ENCODE peak calls at places on chromosome 6, in six cellular contexts. One of them, this sample, is unnamed.

GRCh38 chr6:45132683-45133294 is 195.3 kb upstream of the RUNX2 start:
- DNase-seq in HepG2: peak
- DNase-seq in upper lobe of left lung: no peak
- DNase-seq in GM10248: no peak
- DNase-seq in cardiac muscle cell: no peak
- DNase-seq in CD8-positive, alpha-beta T cell: no peak
- DNase-seq in this sample: no peak

GRCh38 chr6:168741305-168741704 is 300.3 kb downstream of the SMOC2 start:
- DNase-seq in HepG2: no peak
- DNase-seq in upper lobe of left lung: no peak
- DNase-seq in GM10248: no peak
- DNase-seq in cardiac muscle cell: no peak
- DNase-seq in CD8-positive, alpha-beta T cell: no peak
- DNase-seq in this sample: no peak

GRCh38 chr6:162613310-162613709 is 114.3 kb downstream of the PRKN start:
- DNase-seq in HepG2: no peak
- DNase-seq in upper lobe of left lung: no peak
- DNase-seq in GM10248: no peak
- DNase-seq in cardiac muscle cell: no peak
- DNase-seq in CD8-positive, alpha-beta T cell: no peak
- DNase-seq in this sample: no peak

GRCh38 chr6:168221000-168221399 is 98.6 kb downstream of the DACT2 start:
- DNase-seq in HepG2: no peak
- DNase-seq in upper lobe of left lung: no peak
- DNase-seq in GM10248: no peak
- DNase-seq in cardiac muscle cell: no peak
- DNase-seq in CD8-positive, alpha-beta T cell: no peak
- DNase-seq in this sample: no peak

GRCh38 chr6:111739257-111739696 is 133.6 kb upstream of the TRAF3IP2 start:
- DNase-seq in HepG2: no peak
- DNase-seq in upper lobe of left lung: no peak
- DNase-seq in GM10248: peak
- DNase-seq in cardiac muscle cell: no peak
- DNase-seq in CD8-positive, alpha-beta T cell: no peak
- DNase-seq in this sample: no peak

GRCh38 chr6:111894272-111894671 is 21.0 kb upstream of the FYN start:
- DNase-seq in HepG2: no peak
- DNase-seq in upper lobe of left lung: no peak
- DNase-seq in GM10248: no peak
- DNase-seq in cardiac muscle cell: peak
- DNase-seq in CD8-positive, alpha-beta T cell: no peak
- DNase-seq in this sample: no peak

GRCh38 chr6:119445666-119446622 is 96.4 kb upstream of the MAN1A1 start:
- DNase-seq in HepG2: no peak
- DNase-seq in upper lobe of left lung: no peak
- DNase-seq in GM10248: no peak
- DNase-seq in cardiac muscle cell: peak
- DNase-seq in CD8-positive, alpha-beta T cell: no peak
- DNase-seq in this sample: no peak

GRCh38 chr6:17705428-17705777 is 1.3 kb downstream of the NUP153 start:
- DNase-seq in HepG2: peak
- DNase-seq in upper lobe of left lung: peak
- DNase-seq in GM10248: peak
- DNase-seq in cardiac muscle cell: peak
- DNase-seq in CD8-positive, alpha-beta T cell: no peak
- DNase-seq in this sample: no peak

GRCh38 chr6:68967549-68968300 is 332.6 kb downstream of the ADGRB3 start:
- DNase-seq in HepG2: peak
- DNase-seq in upper lobe of left lung: peak
- DNase-seq in GM10248: peak
- DNase-seq in cardiac muscle cell: peak
- DNase-seq in CD8-positive, alpha-beta T cell: peak
- DNase-seq in this sample: peak
- TF ChIP-seq CTCF in HepG2: peak
- TF ChIP-seq CTCF in upper lobe of left lung: peak
- TF ChIP-seq CTCF in GM10248: peak
- TF ChIP-seq CTCF in cardiac muscle cell: peak
- TF ChIP-seq CTCF in CD8-positive, alpha-beta T cell: peak
- TF ChIP-seq CTCF in this sample: peak

DNA sequence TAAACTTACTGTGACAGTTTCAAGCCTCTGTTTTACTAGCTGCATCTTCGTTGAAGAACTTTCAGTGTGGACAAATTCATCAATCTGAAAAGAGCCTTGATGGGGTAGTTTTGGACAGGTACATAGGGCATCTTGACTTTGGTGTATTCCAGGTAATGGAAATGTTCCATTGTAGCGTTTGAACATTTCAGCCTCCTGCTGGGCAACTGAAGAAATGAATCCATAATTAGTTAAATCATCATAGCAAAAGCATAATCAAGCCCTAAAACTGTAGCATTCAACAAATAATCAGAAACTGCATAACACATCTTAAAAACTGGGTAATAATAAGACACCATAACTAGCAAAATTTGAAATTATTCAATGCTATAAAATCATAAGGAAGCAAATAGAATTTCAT is 86.2 kb downstream of the AHI1 start:
- DNase-seq in HepG2: peak
- DNase-seq in upper lobe of left lung: no peak
- DNase-seq in GM10248: no peak
- DNase-seq in cardiac muscle cell: no peak
- DNase-seq in CD8-positive, alpha-beta T cell: no peak
- DNase-seq in this sample: no peak
- TF ChIP-seq CTCF in HepG2: peak
- TF ChIP-seq CTCF in upper lobe of left lung: no peak
- TF ChIP-seq CTCF in GM10248: no peak
- TF ChIP-seq CTCF in cardiac muscle cell: peak
- TF ChIP-seq CTCF in CD8-positive, alpha-beta T cell: no peak
- TF ChIP-seq CTCF in this sample: peak

DNA sequence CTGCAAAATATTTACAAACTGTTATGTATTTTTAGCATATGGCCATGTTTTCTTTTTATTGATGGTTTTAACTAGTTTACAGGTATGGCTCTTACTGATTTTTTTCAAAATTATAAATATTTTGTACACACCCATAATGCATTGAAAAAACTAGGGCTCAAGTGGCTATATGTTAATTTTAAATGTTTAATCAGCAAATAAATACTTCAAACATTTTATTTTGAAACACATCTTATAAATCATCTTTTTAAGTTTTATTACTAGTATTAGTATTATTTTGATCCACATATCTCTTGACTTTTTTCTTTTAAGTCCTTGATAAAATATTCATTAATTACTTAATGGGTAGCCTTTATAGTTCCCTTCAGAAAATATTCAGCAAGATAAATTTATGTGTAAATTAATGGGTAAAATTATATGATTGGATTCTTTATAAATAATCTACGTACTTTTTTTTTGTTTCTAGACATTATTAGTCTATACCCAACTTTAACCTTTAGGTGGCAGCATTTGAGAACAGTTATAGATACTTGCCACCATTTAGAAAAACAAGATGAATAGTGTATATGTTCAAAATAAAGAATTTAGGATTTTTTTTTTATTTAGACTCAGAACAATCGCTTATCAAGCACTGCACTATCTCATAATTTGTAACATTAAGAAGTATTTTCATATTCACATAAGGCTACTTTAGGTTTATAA is 241.9 kb downstream of the ADGRB3 start:
- DNase-seq in HepG2: peak
- DNase-seq in upper lobe of left lung: no peak
- DNase-seq in GM10248: peak
- DNase-seq in cardiac muscle cell: peak
- DNase-seq in CD8-positive, alpha-beta T cell: no peak
- DNase-seq in this sample: no peak
- TF ChIP-seq CTCF in HepG2: no peak
- TF ChIP-seq CTCF in upper lobe of left lung: no peak
- TF ChIP-seq CTCF in GM10248: peak
- TF ChIP-seq CTCF in cardiac muscle cell: peak
- TF ChIP-seq CTCF in CD8-positive, alpha-beta T cell: no peak
- TF ChIP-seq CTCF in this sample: peak

GRCh38 chr6:116404706-116405105 is 34.0 kb downstream of the DSE start:
- DNase-seq in HepG2: no peak
- DNase-seq in upper lobe of left lung: no peak
- DNase-seq in GM10248: no peak
- DNase-seq in cardiac muscle cell: peak
- DNase-seq in CD8-positive, alpha-beta T cell: no peak
- DNase-seq in this sample: no peak

GRCh38 chr6:116400376-116400775 is 29.6 kb downstream of the DSE start:
- DNase-seq in HepG2: no peak
- DNase-seq in upper lobe of left lung: no peak
- DNase-seq in GM10248: no peak
- DNase-seq in cardiac muscle cell: peak
- DNase-seq in CD8-positive, alpha-beta T cell: no peak
- DNase-seq in this sample: no peak

GRCh38 chr6:116399287-116399686 is 28.5 kb downstream of the DSE start:
- DNase-seq in HepG2: no peak
- DNase-seq in upper lobe of left lung: no peak
- DNase-seq in GM10248: no peak
- DNase-seq in cardiac muscle cell: no peak
- DNase-seq in CD8-positive, alpha-beta T cell: no peak
- DNase-seq in this sample: no peak

GRCh38 chr6:116403205-116403604 is 32.5 kb downstream of the DSE start:
- DNase-seq in HepG2: no peak
- DNase-seq in upper lobe of left lung: no peak
- DNase-seq in GM10248: no peak
- DNase-seq in cardiac muscle cell: no peak
- DNase-seq in CD8-positive, alpha-beta T cell: no peak
- DNase-seq in this sample: no peak

DNA sequence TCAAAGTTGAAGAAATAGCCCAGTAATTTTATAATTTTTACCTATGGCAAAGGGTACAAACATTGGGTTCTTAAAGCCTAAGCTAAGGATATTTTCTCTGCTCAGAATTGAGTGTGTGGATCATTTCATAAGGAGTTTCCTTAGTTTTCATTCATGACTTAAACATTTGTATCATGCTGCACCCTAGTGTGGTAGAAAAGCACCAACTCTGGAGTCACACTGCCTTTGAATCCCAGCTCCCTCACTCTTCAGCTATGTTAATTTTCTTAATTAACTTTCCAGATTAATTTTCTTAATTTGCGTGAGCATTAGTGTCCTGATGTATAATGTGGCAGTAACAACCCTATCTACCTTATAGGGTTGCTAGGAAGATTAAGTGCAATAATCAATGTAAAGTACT is 31.4 kb downstream of the DSE start:
- DNase-seq in HepG2: no peak
- DNase-seq in upper lobe of left lung: no peak
- DNase-seq in GM10248: no peak
- DNase-seq in cardiac muscle cell: no peak
- DNase-seq in CD8-positive, alpha-beta T cell: no peak
- DNase-seq in this sample: no peak
- TF ChIP-seq CTCF in HepG2: no peak
- TF ChIP-seq CTCF in upper lobe of left lung: no peak
- TF ChIP-seq CTCF in GM10248: peak
- TF ChIP-seq CTCF in cardiac muscle cell: no peak
- TF ChIP-seq CTCF in CD8-positive, alpha-beta T cell: no peak
- TF ChIP-seq CTCF in this sample: no peak

GRCh38 chr6:106109043-106109442 is 22.9 kb downstream of the PRDM1 start:
- DNase-seq in HepG2: no peak
- DNase-seq in upper lobe of left lung: no peak
- DNase-seq in GM10248: no peak
- DNase-seq in cardiac muscle cell: no peak
- DNase-seq in CD8-positive, alpha-beta T cell: no peak
- DNase-seq in this sample: no peak
- TF ChIP-seq CTCF in HepG2: no peak
- TF ChIP-seq CTCF in upper lobe of left lung: no peak
- TF ChIP-seq CTCF in GM10248: no peak
- TF ChIP-seq CTCF in cardiac muscle cell: no peak
- TF ChIP-seq CTCF in CD8-positive, alpha-beta T cell: no peak
- TF ChIP-seq CTCF in this sample: no peak